ENCODE peak calls at places on chromosomes 2 and 18, in nine cellular contexts. K, H, U, X, T, S, P, Q and I are unnamed samples.

GRCh38 chr2:113979172-113980128 is 89.6 kb downstream of the ACTR3 start:
- DNase-seq in Q (no peak), X (no peak), S (no peak), U (peak; percentile 82), T (no peak), H (no peak), K (no peak), P (no peak), I (no peak)

GRCh38 chr2:101737478-101738240 is 40.2 kb downstream of the MAP4K4 start:
- DNase-seq in K (no peak), U (no peak), P (no peak), Q (no peak), T (peak; percentile 34), S (no peak), X (no peak), H (no peak), I (no peak)

GRCh38 chr2:133346654-133347053 is 221.6 kb downstream of the NCKAP5 start:
- DNase-seq in T (peak; percentile 84), X (no peak), U (no peak), S (no peak), Q (no peak), H (no peak), K (no peak), P (no peak), I (no peak)

GRCh38 chr18:34467059-34467458 is 242.3 kb upstream of the NOL4 start:
- DNase-seq in H (no peak), X (no peak), T (peak; percentile 55), P (no peak), U (no peak), S (no peak), K (no peak), Q (no peak), I (no peak)

GRCh38 chr2:231530099-231531085 is at the start of gene NMUR1:
- DNase-seq in S (peak; percentile 38), U (peak; percentile 95), K (peak; percentile 67), X (peak; percentile 59), Q (peak; percentile 19), T (no peak), P (peak; percentile 47), H (peak; percentile 74), I (no peak)

GRCh38 chr2:54207666-54208195 is 48.3 kb downstream of the TSPYL6 start:
- DNase-seq in P (peak; percentile 93), X (no peak), S (no peak), T (peak; percentile 41), K (no peak), H (no peak), U (no peak), Q (no peak), I (no peak)

GRCh38 chr2:85551698-85552678 is 9.3 kb downstream of the GGCX start:
- DNase-seq in H (peak; percentile 79), T (no peak), P (peak; percentile 83), U (peak; percentile 91), X (peak; percentile 87), Q (peak; percentile 72), S (peak; percentile 93), K (peak; percentile 91), I (peak; percentile 82)

GRCh38 chr2:212723226-212723625 is 184.6 kb upstream of the ERBB4 start:
- DNase-seq in T (peak; percentile 76), S (no peak), U (no peak), K (no peak), P (no peak), Q (no peak), H (no peak), X (no peak), I (no peak)

GRCh38 chr2:121030523-121030922 is 254.5 kb downstream of the TFCP2L1 start:
- DNase-seq in T (no peak), P (no peak), S (no peak), H (no peak), Q (no peak), X (no peak), U (no peak), K (no peak), I (peak; percentile 31)

GRCh38 chr2:129619471-129619870 is 360.0 kb upstream of the RAB6C start:
- DNase-seq in T (no peak), K (no peak), X (no peak), Q (no peak), S (no peak), U (no peak), H (no peak), P (no peak), I (no peak)

GRCh38 chr2:236281423-236281822 is 17.2 kb upstream of the ASB18 start:
- DNase-seq in U (no peak), X (no peak), H (no peak), T (no peak), K (no peak), P (no peak), S (no peak), Q (no peak), I (no peak)

GRCh38 chr2:29443086-29443485 is 327.9 kb downstream of the CLIP4 start:
- DNase-seq in P (no peak), X (no peak), H (no peak), K (no peak), Q (no peak), T (no peak), U (no peak), S (no peak), I (no peak)

GRCh38 chr2:161170917-161171594 is 10.8 kb downstream of the TANK start:
- DNase-seq in X (no peak), U (no peak), P (peak; percentile 65), H (no peak), T (peak; percentile 25), S (no peak), K (no peak), Q (no peak), I (no peak)

GRCh38 chr2:79512442-79513401 is at the start of gene CTNNA2:
- DNase-seq in S (no peak), X (peak; percentile 63), Q (no peak), U (peak; percentile 75), H (no peak), K (peak; percentile 16), T (peak; percentile 10), P (peak; percentile 20), I (peak; percentile 89)

GRCh38 chr2:81903534-81903933 is 1599.0 kb upstream of the LRRTM1 start:
- DNase-seq in P (no peak), X (no peak), U (no peak), S (no peak), K (no peak), T (no peak), H (no peak), Q (no peak), I (no peak)

GRCh38 chr2:81895620-81896245 is 1591.2 kb upstream of the LRRTM1 start:
- DNase-seq in U (no peak), K (no peak), S (no peak), X (no peak), Q (no peak), P (no peak), H (no peak), T (peak; percentile 3), I (no peak)

DNA sequence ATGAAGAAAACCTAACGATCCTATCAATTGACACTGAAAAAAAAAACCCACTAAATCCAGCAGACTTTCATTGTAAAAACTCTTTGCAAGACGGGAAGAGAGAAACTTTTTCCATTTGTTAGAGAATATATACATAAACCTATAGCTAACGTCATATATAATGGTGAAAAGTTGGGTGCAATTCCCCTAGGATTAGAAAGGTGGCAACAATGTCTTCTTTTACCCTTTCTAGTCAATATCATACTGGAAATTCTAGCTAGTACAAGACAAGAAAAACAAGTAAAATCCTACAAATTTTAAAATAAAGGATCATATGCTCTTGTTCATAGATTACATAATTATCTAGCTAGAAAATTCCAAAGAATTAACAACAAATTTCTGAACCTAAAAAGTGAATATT is 1596.5 kb upstream of the LRRTM1 start:
- DNase-seq in S (no peak), K (no peak), U (no peak), Q (no peak), X (no peak), P (peak; percentile 5), H (no peak), T (no peak), I (no peak)
- TF ChIP-seq CTCF in S (no peak), K (peak; percentile 26), U (no peak), Q (peak; percentile 51), X (peak; percentile 60), P (peak; percentile 38), H (peak; percentile 16), T (no peak), I (peak; percentile 60)

DNA sequence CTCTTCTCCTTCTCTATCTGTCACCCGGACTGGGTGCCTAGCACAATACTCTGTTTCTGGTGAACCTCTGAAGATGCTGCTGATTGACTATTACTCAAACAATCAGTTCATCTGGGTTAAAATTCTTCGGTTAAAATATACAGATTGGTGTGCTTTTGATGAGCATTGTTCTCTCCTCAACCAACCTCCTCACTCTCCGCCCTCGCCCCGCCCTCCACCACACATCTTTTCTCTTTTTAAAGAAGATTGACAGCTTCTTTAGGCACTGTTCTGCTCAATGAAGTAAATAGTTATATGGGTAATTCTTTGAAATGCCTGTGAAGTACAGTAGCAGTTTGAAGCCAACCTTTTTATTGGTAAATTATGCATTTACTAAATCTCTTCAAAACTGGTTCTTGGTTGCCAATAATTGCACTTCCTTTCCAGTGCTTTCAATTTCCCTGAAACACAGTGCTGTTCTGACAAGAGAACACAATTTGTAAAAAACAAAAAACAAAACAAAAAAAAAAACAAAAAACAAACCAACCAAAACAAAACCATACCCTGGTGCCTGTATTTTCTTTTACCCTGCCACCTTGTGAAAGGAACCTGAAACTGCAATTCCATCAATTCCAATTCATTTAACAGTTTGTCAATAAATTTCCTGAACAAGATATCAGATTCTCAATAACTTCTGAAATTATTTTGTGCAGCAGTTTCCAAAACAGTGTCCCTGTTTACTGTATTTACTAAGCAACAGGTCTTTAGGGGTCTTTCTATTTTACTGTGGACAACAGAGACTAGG is 188.6 kb downstream of the LRP1B start:
- DNase-seq in S (no peak), H (no peak), X (no peak), P (no peak), U (no peak), T (no peak), K (no peak), Q (peak; percentile 2), I (no peak)
- TF ChIP-seq CTCF in S (no peak), H (no peak), X (peak; percentile 53), P (peak; percentile 9), U (no peak), T (peak; percentile 20), K (no peak), Q (peak; percentile 59), I (peak; percentile 64)

DNA sequence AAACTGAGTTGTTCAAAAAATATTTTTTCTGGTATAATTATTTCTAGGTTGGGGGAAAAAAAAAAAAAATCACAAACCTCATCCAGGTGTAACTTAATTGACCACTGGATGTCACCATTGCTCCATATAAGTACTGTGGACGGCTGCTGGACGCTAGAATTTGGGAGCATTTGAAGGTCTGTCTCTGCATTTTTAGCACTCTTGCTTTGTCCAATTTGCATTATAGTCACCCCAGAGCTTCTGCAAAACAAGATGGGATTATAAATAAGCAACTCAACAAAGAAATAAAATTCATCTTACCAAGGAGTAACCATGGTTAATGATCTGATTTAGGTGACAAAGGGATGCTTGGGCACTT is 83.7 kb downstream of the HRH4 start:
- DNase-seq in X (no peak), K (no peak), U (no peak), S (peak; percentile 11), T (no peak), Q (peak; percentile 22), P (peak; percentile 44), H (no peak), I (no peak)
- TF ChIP-seq CTCF in X (peak; percentile 80), K (peak; percentile 33), U (no peak), S (peak; percentile 6), T (peak; percentile 52), Q (peak; percentile 75), P (peak; percentile 30), H (peak; percentile 50), I (peak; percentile 83)

DNA sequence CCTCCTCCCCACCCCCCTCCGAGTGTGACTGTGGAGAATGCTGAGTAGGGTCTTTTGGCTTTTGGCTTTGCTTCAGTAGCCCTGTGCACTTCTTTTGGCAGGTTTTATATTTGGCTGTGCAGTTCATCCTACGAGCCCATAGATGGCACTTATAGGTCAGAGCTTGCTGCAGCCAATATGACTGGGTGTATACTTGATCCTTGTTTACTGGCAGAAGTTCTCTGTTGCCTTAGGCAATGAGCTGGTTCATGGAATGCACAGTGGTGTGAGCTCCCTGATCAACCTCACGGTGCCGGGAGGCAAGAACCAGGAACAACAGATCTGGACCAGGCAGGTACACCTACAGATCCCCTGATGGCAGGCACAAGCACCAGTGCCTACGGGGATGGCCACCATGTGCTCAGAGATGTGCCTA is 190.2 kb downstream of the KIAA1328 start:
- DNase-seq in T (peak; percentile 3), U (no peak), H (no peak), K (no peak), X (no peak), P (peak; percentile 29), S (no peak), Q (no peak), I (no peak)
- TF ChIP-seq CTCF in T (no peak), U (no peak), H (no peak), K (peak; percentile 20), X (peak; percentile 52), P (peak; percentile 32), S (no peak), Q (peak; percentile 53), I (peak; percentile 44)